ENCODE peak calls at places on chromosome 22, in seven cellular contexts. G, K, E, H, X, Q and C are unnamed samples.

GRCh38 chr22:17269224-17269606 is 50.0 kb upstream of the ADA2 start:
- DNase-seq in Q (no peak), X (no peak), H (no peak), E (no peak), G (no peak), K (no peak), C (no peak)

GRCh38 chr22:36369004-36369921 is 18.5 kb downstream of the MYH9 start:
- DNase-seq in K (no peak), X (no peak), G (no peak), E (no peak), Q (no peak), H (no peak), C (peak; percentile 54)

GRCh38 chr22:40610329-40610850 is 26.1 kb downstream of the MRTFA start:
- DNase-seq in K (no peak), X (no peak), H (no peak), G (no peak), E (no peak), Q (no peak), C (peak; percentile 22)

GRCh38 chr22:20725987-20726558 is 47.8 kb upstream of the SERPIND1 start:
- DNase-seq in K (no peak), Q (no peak), X (no peak), E (no peak), G (no peak), H (no peak), C (no peak)

GRCh38 chr22:40920526-40920925 is 30.7 kb upstream of the RBX1 start:
- DNase-seq in G (no peak), Q (no peak), E (no peak), X (no peak), H (no peak), K (no peak), C (no peak)

GRCh38 chr22:44847892-44848291 is 95.5 kb downstream of the ARHGAP8 start:
- DNase-seq in X (no peak), Q (no peak), H (no peak), E (no peak), K (no peak), G (no peak), C (no peak)

GRCh38 chr22:20027966-20028854 is 7.3 kb downstream of the TANGO2 start:
- DNase-seq in Q (no peak), K (no peak), G (no peak), H (no peak), X (no peak), E (peak; percentile 42), C (peak; percentile 62)

GRCh38 chr22:32080904-32081303 is 37.8 kb downstream of the SLC5A1 start:
- DNase-seq in K (no peak), H (peak; percentile 39), E (peak; percentile 67), X (peak; percentile 7), Q (no peak), G (peak; percentile 12), C (peak; percentile 39)

GRCh38 chr22:42001706-42002105 is 3.1 kb downstream of the WBP2NL start:
- DNase-seq in E (no peak), G (no peak), Q (no peak), H (no peak), X (no peak), K (no peak), C (no peak)

GRCh38 chr22:21457023-21457787 is 10.0 kb upstream of the TMEM191C start:
- DNase-seq in Q (no peak), G (no peak), E (no peak), K (no peak), X (no peak), H (no peak), C (no peak)

GRCh38 chr22:19576460-19577421 is 52.5 kb upstream of the CLDN5 start:
- DNase-seq in X (no peak), G (peak; percentile 64), Q (no peak), H (no peak), E (peak; percentile 99), K (no peak), C (no peak)

GRCh38 chr22:19598054-19598855 is 74.0 kb upstream of the CLDN5 start:
- DNase-seq in G (peak; percentile 26), E (peak; percentile 69), Q (no peak), H (no peak), K (no peak), X (no peak), C (no peak)

GRCh38 chr22:50326959-50327710 is at the start of gene DENND6B:
- DNase-seq in H (peak; percentile 83), Q (peak; percentile 76), X (no peak), E (peak; percentile 81), G (no peak), K (peak; percentile 83), C (peak; percentile 86)
- TF ChIP-seq POLR2A in H (peak; percentile 67), Q (peak; percentile 74), X (peak; percentile 84), E (peak; percentile 50), G (no peak), K (peak; percentile 68), C (peak; percentile 61)

DNA sequence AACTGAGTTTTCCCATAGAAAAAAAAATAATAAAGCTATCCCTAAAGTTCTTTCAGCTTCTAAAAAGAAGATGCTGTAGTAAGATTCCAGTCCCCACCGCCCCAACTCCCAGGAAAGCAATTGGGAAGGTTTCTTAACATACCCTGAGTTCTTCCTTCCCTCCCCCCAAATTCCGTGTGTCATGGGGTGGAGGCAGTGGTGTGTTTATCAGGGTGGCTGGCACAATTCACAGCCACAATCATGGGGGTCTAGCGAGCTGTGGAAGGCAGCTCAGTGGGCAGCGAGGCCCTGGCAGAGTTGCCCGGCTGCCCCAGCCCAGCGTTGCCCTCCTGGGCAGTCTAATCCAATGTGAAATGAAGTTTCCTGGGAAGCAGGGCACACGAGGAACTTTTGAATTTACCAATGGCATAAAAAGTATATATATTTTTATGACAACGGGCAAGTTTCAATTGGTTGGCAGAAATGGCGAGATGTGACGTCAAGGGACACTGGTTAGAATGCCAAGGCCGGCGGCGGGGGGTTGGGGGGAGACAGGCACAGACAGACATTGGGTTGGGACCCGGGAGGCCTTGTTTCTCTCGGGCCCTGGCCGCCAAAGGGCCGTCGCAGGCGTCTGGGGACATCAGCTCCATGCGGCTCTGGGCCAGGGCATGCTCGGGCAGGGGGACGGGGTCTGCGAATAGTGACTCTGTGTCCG is 80.7 kb upstream of the PPARA start:
- DNase-seq in K (peak; percentile 90), H (peak; percentile 89), Q (peak; percentile 91), X (no peak), G (no peak), E (peak; percentile 89), C (no peak)
- TF ChIP-seq POLR2A in K (peak; percentile 87), H (peak; percentile 96), Q (peak; percentile 76), X (peak; percentile 62), G (peak; percentile 44), E (peak; percentile 43), C (peak; percentile 99)

DNA sequence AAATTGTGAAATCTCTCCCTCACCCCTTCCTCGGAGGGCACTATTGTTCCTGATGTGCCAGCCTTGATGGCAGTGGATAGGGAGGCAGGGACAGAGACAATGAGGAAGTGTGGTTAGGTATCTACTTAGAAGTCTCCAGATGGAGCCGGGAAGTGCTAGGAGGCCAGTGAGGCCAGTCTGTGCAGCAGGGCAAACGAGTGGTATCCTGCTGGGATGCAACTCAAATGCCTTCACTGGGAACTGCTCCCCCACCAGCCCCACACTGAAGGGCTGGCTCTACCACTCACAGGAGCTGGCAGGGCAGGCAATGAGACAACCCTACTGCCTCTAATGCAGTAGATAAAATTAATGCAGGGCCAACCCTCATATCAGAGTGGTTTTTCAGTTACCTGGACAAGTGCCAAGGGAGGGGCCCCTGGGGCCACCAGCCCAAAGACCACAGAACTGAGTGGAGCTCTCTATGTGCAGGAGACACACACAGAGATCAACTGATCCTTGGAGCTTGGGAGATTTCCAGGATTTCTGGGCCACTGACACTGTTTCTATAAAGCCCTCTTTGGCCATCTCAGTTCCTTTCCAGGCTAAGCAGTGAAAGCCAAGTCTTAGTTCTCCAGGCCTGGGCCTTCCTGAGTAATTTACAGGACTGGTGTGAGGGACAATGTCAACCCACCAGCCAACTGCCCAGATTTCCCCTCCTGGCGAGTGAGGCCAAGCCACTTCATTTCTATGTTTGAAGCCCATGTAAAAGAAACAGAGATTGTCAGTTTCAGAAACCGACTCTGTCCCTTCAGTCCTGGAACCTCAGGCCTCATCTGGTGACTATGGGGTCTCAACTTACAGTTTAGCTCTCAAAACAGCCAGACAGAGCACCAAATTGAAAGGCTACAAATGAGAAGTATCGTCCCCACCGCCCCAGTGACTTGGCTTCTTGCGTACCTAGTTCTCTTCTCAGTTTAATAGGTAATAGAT is 4.1 kb downstream of the MIF start:
- DNase-seq in X (no peak), K (no peak), Q (no peak), H (no peak), E (peak; percentile 59), G (no peak), C (peak; percentile 77)
- TF ChIP-seq POLR2A in X (peak; percentile 36), K (no peak), Q (no peak), H (no peak), E (no peak), G (no peak), C (no peak)

DNA sequence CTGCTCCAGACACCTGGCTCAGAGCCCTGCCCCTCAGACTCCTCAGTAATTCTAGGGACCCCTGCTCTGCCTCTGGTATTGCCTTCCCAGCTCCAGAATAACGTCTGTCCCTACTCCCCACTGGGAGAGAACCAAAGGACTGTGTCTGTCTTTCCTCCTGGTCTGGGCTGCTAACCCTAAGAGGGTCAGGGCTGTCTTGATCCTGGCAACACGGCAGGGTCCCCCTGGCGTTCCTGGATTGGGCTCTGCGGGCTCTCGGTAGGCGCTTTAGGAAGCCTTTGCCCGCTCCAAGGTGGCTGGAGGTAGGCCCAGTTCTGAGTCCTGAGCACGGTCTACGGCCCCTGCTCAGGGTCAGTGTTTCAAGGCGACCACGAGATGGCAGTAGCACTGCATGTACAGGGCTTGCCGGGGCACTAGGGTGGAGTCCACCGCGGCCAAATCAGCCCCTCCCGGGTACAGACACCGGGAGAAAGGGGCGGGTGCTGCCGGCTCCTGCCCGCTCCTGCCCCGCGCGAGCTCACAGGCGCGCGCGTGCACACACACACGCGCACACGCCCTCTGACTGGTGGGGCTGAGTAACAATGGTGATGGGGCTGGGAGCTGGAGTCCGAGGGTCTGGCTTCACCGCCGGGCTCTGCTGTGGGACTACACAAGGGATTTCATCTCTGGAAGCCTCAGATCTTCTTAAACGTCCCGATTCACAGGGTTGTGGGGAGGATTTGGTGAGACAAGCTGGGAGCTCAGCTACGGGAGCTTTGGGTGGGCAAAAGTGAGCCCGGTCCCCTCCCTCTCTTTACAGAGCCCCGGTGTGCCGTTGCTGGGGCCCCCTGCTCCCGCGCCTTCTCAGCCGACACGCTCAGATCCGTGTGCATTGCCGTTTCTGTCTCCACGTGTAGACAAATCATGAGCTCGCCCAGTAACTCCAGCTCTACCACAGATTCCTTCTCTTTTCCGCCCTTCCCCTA is 30.1 kb upstream of the HMOX1 start:
- DNase-seq in G (peak; percentile 87), K (peak; percentile 94), X (peak; percentile 58), E (peak; percentile 89), Q (peak; percentile 96), H (peak; percentile 95), C (peak; percentile 94)
- TF ChIP-seq POLR2A in G (peak; percentile 62), K (no peak), X (no peak), E (no peak), Q (peak; percentile 55), H (peak; percentile 32), C (no peak)